ENCODE peak calls at places on chromosomes 2 and 18, in ten cellular contexts. One of them, this sample, is unnamed.

GRCh38 chr18:34225218-34225553 is 473 bp upstream of the NOL4 start:
- DNase-seq in AG04450: no peak
- DNase-seq in IMR-90: no peak
- DNase-seq in astrocyte of the cerebellum: no peak
- DNase-seq in cardiac muscle cell: no peak
- DNase-seq in heart right ventricle: no peak
- DNase-seq in bronchial epithelial cell: no peak
- DNase-seq in OCI-LY7: no peak
- DNase-seq in cardiac fibroblast: no peak
- DNase-seq in esophagus squamous epithelium: no peak
- DNase-seq in this sample: no peak

GRCh38 chr2:54627973-54628372 is 95.5 kb upstream of the EML6 start:
- DNase-seq in cardiac fibroblast: no peak
- DNase-seq in bronchial epithelial cell: no peak
- DNase-seq in cardiac muscle cell: no peak
- DNase-seq in OCI-LY7: peak; percentile 66
- DNase-seq in heart right ventricle: no peak
- DNase-seq in AG04450: no peak
- DNase-seq in esophagus squamous epithelium: no peak
- DNase-seq in IMR-90: no peak
- DNase-seq in astrocyte of the cerebellum: no peak
- DNase-seq in this sample: no peak

GRCh38 chr2:10486601-10487079 is 38.5 kb upstream of the ODC1 start:
- DNase-seq in cardiac muscle cell: no peak
- DNase-seq in bronchial epithelial cell: no peak
- DNase-seq in esophagus squamous epithelium: no peak
- DNase-seq in heart right ventricle: no peak
- DNase-seq in astrocyte of the cerebellum: no peak
- DNase-seq in cardiac fibroblast: no peak
- DNase-seq in AG04450: no peak
- DNase-seq in IMR-90: no peak
- DNase-seq in OCI-LY7: no peak
- DNase-seq in this sample: peak; percentile 35

GRCh38 chr2:65626831-65627230 is 194.4 kb upstream of the SPRED2 start:
- DNase-seq in heart right ventricle: no peak
- DNase-seq in astrocyte of the cerebellum: no peak
- DNase-seq in cardiac muscle cell: peak; percentile 32
- DNase-seq in bronchial epithelial cell: no peak
- DNase-seq in IMR-90: no peak
- DNase-seq in cardiac fibroblast: no peak
- DNase-seq in esophagus squamous epithelium: no peak
- DNase-seq in AG04450: no peak
- DNase-seq in OCI-LY7: no peak
- DNase-seq in this sample: no peak

GRCh38 chr2:197929008-197929885 is 124.9 kb downstream of the PLCL1 start:
- DNase-seq in cardiac fibroblast: peak; percentile 27
- DNase-seq in heart right ventricle: peak; percentile 20
- DNase-seq in IMR-90: no peak
- DNase-seq in bronchial epithelial cell: no peak
- DNase-seq in esophagus squamous epithelium: no peak
- DNase-seq in cardiac muscle cell: no peak
- DNase-seq in astrocyte of the cerebellum: no peak
- DNase-seq in AG04450: no peak
- DNase-seq in OCI-LY7: no peak
- DNase-seq in this sample: no peak

GRCh38 chr2:6184532-6185302 is 492.5 kb downstream of the SOX11 start:
- DNase-seq in heart right ventricle: no peak
- DNase-seq in bronchial epithelial cell: no peak
- DNase-seq in OCI-LY7: no peak
- DNase-seq in cardiac fibroblast: no peak
- DNase-seq in astrocyte of the cerebellum: no peak
- DNase-seq in IMR-90: peak; percentile 66
- DNase-seq in esophagus squamous epithelium: no peak
- DNase-seq in AG04450: no peak
- DNase-seq in cardiac muscle cell: no peak
- DNase-seq in this sample: no peak

GRCh38 chr2:25977768-25978167 is 4.5 kb downstream of the KIF3C start:
- DNase-seq in cardiac fibroblast: peak; percentile 82
- DNase-seq in heart right ventricle: no peak
- DNase-seq in IMR-90: peak; percentile 66
- DNase-seq in bronchial epithelial cell: peak; percentile 98
- DNase-seq in astrocyte of the cerebellum: no peak
- DNase-seq in OCI-LY7: no peak
- DNase-seq in AG04450: no peak
- DNase-seq in cardiac muscle cell: no peak
- DNase-seq in esophagus squamous epithelium: no peak
- DNase-seq in this sample: no peak

GRCh38 chr2:108923019-108923700 is 65.9 kb downstream of the EDAR start:
- DNase-seq in cardiac fibroblast: no peak
- DNase-seq in cardiac muscle cell: no peak
- DNase-seq in esophagus squamous epithelium: peak; percentile 3
- DNase-seq in IMR-90: no peak
- DNase-seq in OCI-LY7: no peak
- DNase-seq in heart right ventricle: no peak
- DNase-seq in AG04450: no peak
- DNase-seq in bronchial epithelial cell: peak; percentile 99
- DNase-seq in astrocyte of the cerebellum: no peak
- DNase-seq in this sample: no peak

GRCh38 chr18:30177056-30177455 is 865.5 kb downstream of the DSC3 start:
- DNase-seq in cardiac fibroblast: peak; percentile 43
- DNase-seq in heart right ventricle: no peak
- DNase-seq in esophagus squamous epithelium: no peak
- DNase-seq in AG04450: no peak
- DNase-seq in IMR-90: no peak
- DNase-seq in cardiac muscle cell: peak; percentile 25
- DNase-seq in OCI-LY7: no peak
- DNase-seq in astrocyte of the cerebellum: peak; percentile 44
- DNase-seq in bronchial epithelial cell: peak; percentile 42
- DNase-seq in this sample: no peak

GRCh38 chr2:133204461-133204860 is 363.8 kb downstream of the NCKAP5 start:
- DNase-seq in cardiac muscle cell: no peak
- DNase-seq in AG04450: no peak
- DNase-seq in OCI-LY7: no peak
- DNase-seq in cardiac fibroblast: no peak
- DNase-seq in IMR-90: no peak
- DNase-seq in bronchial epithelial cell: no peak
- DNase-seq in astrocyte of the cerebellum: no peak
- DNase-seq in esophagus squamous epithelium: no peak
- DNase-seq in heart right ventricle: no peak
- DNase-seq in this sample: no peak

DNA sequence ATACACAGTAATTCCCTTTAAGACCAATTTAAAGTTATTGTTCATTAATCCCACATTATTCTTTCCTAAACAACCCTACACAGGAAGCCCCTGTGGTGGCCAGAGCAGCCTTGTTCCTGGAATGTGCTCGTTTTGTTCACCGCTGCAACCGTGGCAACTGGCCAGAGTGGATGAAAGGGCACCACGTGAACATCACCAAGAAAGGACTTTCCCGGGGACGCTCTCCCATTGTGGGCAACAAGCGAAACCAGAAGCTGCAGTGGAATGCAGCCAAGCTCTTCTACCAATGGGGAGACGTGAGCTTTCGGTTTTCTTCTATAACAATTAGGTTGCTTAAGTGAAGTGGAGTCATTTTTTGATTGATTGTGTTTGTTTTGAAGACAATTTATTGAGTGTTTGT is 101.0 kb downstream of the UNC80 start:
- DNase-seq in astrocyte of the cerebellum: peak; percentile 97
- DNase-seq in heart right ventricle: peak; percentile 70
- DNase-seq in esophagus squamous epithelium: no peak
- DNase-seq in IMR-90: no peak
- DNase-seq in bronchial epithelial cell: peak; percentile 57
- DNase-seq in AG04450: no peak
- DNase-seq in cardiac muscle cell: peak; percentile 4
- DNase-seq in OCI-LY7: no peak
- DNase-seq in cardiac fibroblast: peak; percentile 14
- DNase-seq in this sample: peak; percentile 34
- H3K4me3 ChIP-seq in astrocyte of the cerebellum: peak overlapping the region; percentile 16
- H3K4me3 ChIP-seq in heart right ventricle: no peak overlapping the region
- H3K4me3 ChIP-seq in esophagus squamous epithelium: no peak overlapping the region
- H3K4me3 ChIP-seq in IMR-90: no peak overlapping the region
- H3K4me3 ChIP-seq in bronchial epithelial cell: no peak overlapping the region
- H3K4me3 ChIP-seq in AG04450: no peak overlapping the region
- H3K4me3 ChIP-seq in cardiac muscle cell: no peak overlapping the region
- H3K4me3 ChIP-seq in OCI-LY7: no peak overlapping the region
- H3K4me3 ChIP-seq in cardiac fibroblast: no peak overlapping the region
- H3K4me3 ChIP-seq in this sample: no peak overlapping the region

GRCh38 chr2:156803243-156803642 is 367.1 kb downstream of the GPD2 start:
- DNase-seq in bronchial epithelial cell: peak; percentile 8
- DNase-seq in esophagus squamous epithelium: no peak
- DNase-seq in AG04450: no peak
- DNase-seq in OCI-LY7: no peak
- DNase-seq in cardiac fibroblast: no peak
- DNase-seq in cardiac muscle cell: no peak
- DNase-seq in IMR-90: no peak
- DNase-seq in astrocyte of the cerebellum: no peak
- DNase-seq in heart right ventricle: no peak
- DNase-seq in this sample: no peak
- H3K4me3 ChIP-seq in bronchial epithelial cell: peak overlapping the region; percentile 36
- H3K4me3 ChIP-seq in esophagus squamous epithelium: no peak overlapping the region
- H3K4me3 ChIP-seq in AG04450: no peak overlapping the region
- H3K4me3 ChIP-seq in OCI-LY7: no peak overlapping the region
- H3K4me3 ChIP-seq in cardiac fibroblast: no peak overlapping the region
- H3K4me3 ChIP-seq in cardiac muscle cell: no peak overlapping the region
- H3K4me3 ChIP-seq in IMR-90: no peak overlapping the region
- H3K4me3 ChIP-seq in astrocyte of the cerebellum: no peak overlapping the region
- H3K4me3 ChIP-seq in heart right ventricle: no peak overlapping the region
- H3K4me3 ChIP-seq in this sample: no peak overlapping the region

DNA sequence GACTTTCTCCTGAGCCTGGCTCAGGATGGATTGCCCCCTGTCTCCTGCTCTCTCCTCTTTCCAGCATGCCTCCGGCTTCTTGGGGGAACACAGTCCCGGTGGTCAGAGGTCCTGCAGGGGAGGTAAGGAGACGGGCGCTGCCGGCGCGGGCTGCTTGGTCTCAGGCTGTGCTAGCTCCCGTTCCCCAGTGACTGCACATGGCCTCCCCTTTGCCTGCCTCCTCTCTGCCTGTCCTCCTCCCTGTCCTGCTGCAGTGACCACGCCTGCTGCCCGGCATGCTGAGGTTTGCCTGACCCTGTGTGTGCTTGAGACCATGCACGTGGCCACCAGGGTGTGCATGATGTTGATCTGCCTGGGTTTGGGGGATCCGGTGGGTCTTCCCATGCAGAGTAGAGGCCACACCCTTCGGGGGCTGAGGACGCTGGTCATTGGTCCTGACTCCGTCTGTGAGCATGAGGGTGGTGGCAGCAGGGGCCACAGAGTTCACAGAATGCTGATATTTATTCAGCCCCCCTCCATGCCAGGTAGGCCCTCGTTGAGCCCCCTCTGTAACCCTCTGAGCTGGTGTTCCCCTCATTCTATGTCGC is 42.9 kb upstream of the MCFD2 start:
- DNase-seq in heart right ventricle: no peak
- DNase-seq in IMR-90: no peak
- DNase-seq in bronchial epithelial cell: no peak
- DNase-seq in AG04450: no peak
- DNase-seq in astrocyte of the cerebellum: no peak
- DNase-seq in cardiac fibroblast: no peak
- DNase-seq in cardiac muscle cell: no peak
- DNase-seq in esophagus squamous epithelium: no peak
- DNase-seq in OCI-LY7: no peak
- DNase-seq in this sample: no peak
- H3K4me3 ChIP-seq in heart right ventricle: no peak overlapping the region
- H3K4me3 ChIP-seq in IMR-90: no peak overlapping the region
- H3K4me3 ChIP-seq in bronchial epithelial cell: no peak overlapping the region
- H3K4me3 ChIP-seq in AG04450: no peak overlapping the region
- H3K4me3 ChIP-seq in astrocyte of the cerebellum: no peak overlapping the region
- H3K4me3 ChIP-seq in cardiac fibroblast: no peak overlapping the region
- H3K4me3 ChIP-seq in cardiac muscle cell: no peak overlapping the region
- H3K4me3 ChIP-seq in esophagus squamous epithelium: no peak overlapping the region
- H3K4me3 ChIP-seq in OCI-LY7: no peak overlapping the region
- H3K4me3 ChIP-seq in this sample: no peak overlapping the region

DNA sequence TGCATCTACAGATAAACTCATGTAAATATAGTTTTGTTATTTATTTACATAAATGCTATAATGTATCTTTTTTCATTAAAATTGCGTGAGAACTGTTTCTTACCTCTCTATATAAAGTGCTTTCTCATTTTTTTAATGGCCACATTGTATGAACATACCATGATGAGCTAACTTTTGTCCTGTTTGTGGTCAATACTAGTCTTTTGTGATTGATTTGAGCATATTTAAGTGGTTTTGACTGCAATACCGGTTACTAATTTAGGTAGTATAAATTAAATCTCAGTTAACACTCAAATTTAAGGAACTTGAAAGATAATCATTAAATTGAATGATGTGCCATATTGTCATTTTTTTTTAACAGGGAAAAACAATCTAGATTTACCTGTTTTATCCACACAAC is 108.2 kb downstream of the HAUS1 start:
- DNase-seq in bronchial epithelial cell: no peak
- DNase-seq in heart right ventricle: no peak
- DNase-seq in cardiac muscle cell: no peak
- DNase-seq in cardiac fibroblast: no peak
- DNase-seq in IMR-90: no peak
- DNase-seq in OCI-LY7: no peak
- DNase-seq in AG04450: no peak
- DNase-seq in astrocyte of the cerebellum: no peak
- DNase-seq in esophagus squamous epithelium: no peak
- DNase-seq in this sample: no peak
- H3K4me3 ChIP-seq in bronchial epithelial cell: no peak overlapping the region
- H3K4me3 ChIP-seq in heart right ventricle: no peak overlapping the region
- H3K4me3 ChIP-seq in cardiac muscle cell: no peak overlapping the region
- H3K4me3 ChIP-seq in cardiac fibroblast: no peak overlapping the region
- H3K4me3 ChIP-seq in IMR-90: no peak overlapping the region
- H3K4me3 ChIP-seq in OCI-LY7: no peak overlapping the region
- H3K4me3 ChIP-seq in AG04450: no peak overlapping the region
- H3K4me3 ChIP-seq in astrocyte of the cerebellum: no peak overlapping the region
- H3K4me3 ChIP-seq in esophagus squamous epithelium: no peak overlapping the region
- H3K4me3 ChIP-seq in this sample: no peak overlapping the region

GRCh38 chr18:73421010-73421409 is 553.2 kb upstream of the NETO1 start:
- DNase-seq in esophagus squamous epithelium: no peak
- DNase-seq in cardiac muscle cell: no peak
- DNase-seq in AG04450: no peak
- DNase-seq in cardiac fibroblast: no peak
- DNase-seq in bronchial epithelial cell: no peak
- DNase-seq in heart right ventricle: no peak
- DNase-seq in astrocyte of the cerebellum: no peak
- DNase-seq in IMR-90: no peak
- DNase-seq in OCI-LY7: no peak
- DNase-seq in this sample: no peak
- H3K4me3 ChIP-seq in esophagus squamous epithelium: no peak overlapping the region
- H3K4me3 ChIP-seq in cardiac muscle cell: no peak overlapping the region
- H3K4me3 ChIP-seq in AG04450: no peak overlapping the region
- H3K4me3 ChIP-seq in cardiac fibroblast: no peak overlapping the region
- H3K4me3 ChIP-seq in bronchial epithelial cell: no peak overlapping the region
- H3K4me3 ChIP-seq in heart right ventricle: no peak overlapping the region
- H3K4me3 ChIP-seq in astrocyte of the cerebellum: no peak overlapping the region
- H3K4me3 ChIP-seq in IMR-90: no peak overlapping the region
- H3K4me3 ChIP-seq in OCI-LY7: no peak overlapping the region
- H3K4me3 ChIP-seq in this sample: no peak overlapping the region

This sample was measured in body of pancreas.